ENCODE peak calls at places on chromosome 16, in five cellular contexts. Y, D, F, E and V are unnamed samples.

GRCh38 chr16:68786685-68787418 is 49.8 kb downstream of the CDH1 start:
- DNase-seq in F (no peak), Y (no peak), E (no peak), D (no peak), V (no peak)

GRCh38 chr16:54506691-54507090 is 220.1 kb upstream of the IRX3 start:
- DNase-seq in Y (no peak), F (no peak), E (no peak), D (peak), V (no peak)

GRCh38 chr16:28041615-28042014 is 21.9 kb downstream of the GSG1L start:
- DNase-seq in Y (no peak), E (no peak), D (no peak), F (no peak), V (no peak)

GRCh38 chr16:27317738-27318398 is 4.1 kb downstream of the IL4R start:
- DNase-seq in D (no peak), Y (no peak), E (no peak), F (no peak), V (no peak)

GRCh38 chr16:27364493-27365141 is 37.4 kb upstream of the IL21R start:
- DNase-seq in D (no peak), F (no peak), Y (no peak), E (no peak), V (no peak)

GRCh38 chr16:49809112-49809511 is 46.8 kb downstream of the ZNF423 start:
- DNase-seq in Y (no peak), D (peak), F (no peak), E (no peak), V (no peak)

GRCh38 chr16:72291531-72291981 is 119.6 kb upstream of the PMFBP1 start:
- DNase-seq in E (no peak), Y (no peak), F (no peak), D (no peak), V (no peak)

GRCh38 chr16:69885722-69886121 is 65.4 kb upstream of the CLEC18A start:
- DNase-seq in Y (no peak), E (no peak), D (no peak), F (no peak), V (no peak)

DNA sequence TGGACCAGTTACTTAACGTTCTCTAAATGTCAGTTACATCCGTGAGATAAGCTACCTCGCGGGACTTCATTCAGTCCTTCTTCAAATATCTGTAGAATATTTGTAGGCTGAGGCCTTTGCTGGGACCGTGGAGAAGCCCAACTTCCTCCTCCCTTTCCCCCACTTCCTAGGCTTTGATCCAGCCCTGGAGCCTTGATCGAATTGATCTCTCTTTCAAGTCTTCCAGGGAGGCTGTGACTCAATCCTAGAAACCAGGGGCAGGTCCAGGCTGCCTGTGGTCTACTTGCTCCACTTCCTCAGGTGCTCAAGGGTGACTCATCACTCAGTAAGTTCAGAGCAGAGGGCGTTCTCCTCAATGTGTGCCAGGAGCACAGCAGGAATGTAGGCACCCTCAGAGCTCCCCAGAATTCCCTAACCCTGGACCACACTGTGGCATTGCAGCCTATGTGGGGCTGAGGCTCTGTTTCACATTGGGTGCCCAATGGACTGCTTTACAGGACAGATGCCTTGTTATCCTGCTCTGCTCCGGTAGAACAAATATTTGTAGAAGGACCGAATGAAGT is 11.2 kb upstream of the CEP20 start:
- DNase-seq in Y (no peak), D (no peak), F (peak), E (peak), V (peak)
- TF ChIP-seq GABPA in Y (no peak), D (peak), F (no peak), E (no peak), V (no peak)

GRCh38 chr16:15811778-15812750 is 44.8 kb downstream of the MYH11 start:
- DNase-seq in D (no peak), Y (no peak), F (no peak), E (no peak), V (no peak)
- TF ChIP-seq GABPA in D (no peak), Y (no peak), F (no peak), E (no peak), V (no peak)

GRCh38 chr16:87541882-87542234 is 49.0 kb upstream of the ZCCHC14 start:
- DNase-seq in F (no peak), E (no peak), Y (no peak), D (no peak), V (no peak)
- TF ChIP-seq GABPA in F (no peak), E (no peak), Y (no peak), D (no peak), V (no peak)

GRCh38 chr16:1309888-1310831 is 724 bp downstream of the UBE2I start:
- DNase-seq in F (peak), D (peak), Y (no peak), E (no peak), V (no peak)
- TF ChIP-seq GABPA in F (peak), D (peak), Y (no peak), E (no peak), V (no peak)

GRCh38 chr16:65934443-65934842 is 432.0 kb upstream of the CDH5 start:
- DNase-seq in D (no peak), Y (no peak), F (no peak), E (no peak), V (no peak)

GRCh38 chr16:65938083-65938482 is 428.4 kb upstream of the CDH5 start:
- DNase-seq in F (no peak), D (no peak), E (no peak), Y (no peak), V (no peak)

GRCh38 chr16:65933703-65934102 is 432.8 kb upstream of the CDH5 start:
- DNase-seq in E (no peak), Y (no peak), F (no peak), D (no peak), V (no peak)

GRCh38 chr16:65937455-65937854 is 429.0 kb upstream of the CDH5 start:
- DNase-seq in E (no peak), D (no peak), Y (no peak), F (no peak), V (no peak)

DNA sequence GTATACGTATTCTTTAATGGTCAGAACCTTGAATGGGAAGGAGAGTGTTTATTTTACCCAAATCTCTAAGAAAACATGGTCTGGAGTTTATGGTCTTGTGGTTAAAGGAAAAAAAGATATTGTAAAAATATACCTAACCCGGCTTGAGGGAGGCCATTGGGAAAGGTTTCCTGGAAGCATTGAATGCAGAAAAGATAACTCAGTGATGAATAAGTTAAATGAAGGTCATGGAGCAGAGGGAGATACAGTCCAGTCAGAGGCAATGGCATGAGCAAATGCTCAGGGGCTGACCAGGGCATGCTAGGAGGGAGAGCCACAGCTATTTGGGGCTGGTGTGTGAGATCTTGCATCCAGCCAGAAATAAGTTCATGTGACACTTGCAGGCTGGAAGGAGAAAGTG is 430.4 kb upstream of the CDH5 start:
- DNase-seq in F (no peak), E (no peak), D (no peak), Y (no peak), V (no peak)
- TF ChIP-seq GABPA in F (no peak), E (no peak), D (no peak), Y (no peak), V (no peak)

GRCh38 chr16:30774367-30775130 is 12.4 kb downstream of the RNF40 start:
- DNase-seq in D (no peak), Y (no peak), F (no peak), E (no peak), V (no peak)
- TF ChIP-seq GABPA in D (no peak), Y (no peak), F (no peak), E (no peak), V (no peak)

DNA sequence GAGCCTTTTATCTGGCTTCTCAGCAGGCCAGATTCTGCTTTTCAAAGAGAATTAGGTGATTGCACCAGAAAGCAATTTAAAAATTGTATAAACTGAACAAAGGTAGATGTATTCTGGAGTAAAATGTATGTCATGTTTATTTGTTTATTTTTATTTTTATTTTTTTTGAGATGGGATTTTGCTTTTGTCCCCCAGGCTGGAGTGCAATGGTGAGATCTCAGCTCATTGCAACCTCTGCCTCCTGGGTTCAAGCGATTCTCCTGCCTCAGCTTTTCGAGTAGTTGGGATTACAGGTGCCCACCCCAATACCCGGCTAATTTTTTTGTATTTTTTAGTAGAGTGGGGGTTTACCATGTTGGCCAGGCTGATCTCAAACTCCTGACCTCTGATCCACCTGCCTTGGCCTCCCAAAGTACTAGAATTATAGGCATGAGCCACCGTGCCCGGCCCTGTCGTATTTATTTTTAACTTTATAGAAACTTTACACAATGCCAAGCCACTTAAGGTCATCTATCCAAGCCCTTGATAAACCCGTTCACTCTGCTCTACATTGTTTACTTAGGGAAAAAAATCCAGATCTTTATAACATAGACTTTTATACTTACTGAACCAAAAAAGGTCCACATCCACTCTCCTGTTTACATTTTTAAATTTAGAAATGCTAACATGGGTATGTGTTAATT is 22.7 kb upstream of the GOT2 start:
- DNase-seq in D (no peak), F (no peak), E (no peak), Y (no peak), V (no peak)
- TF ChIP-seq GABPA in D (no peak), F (no peak), E (no peak), Y (no peak), V (no peak)

GRCh38 chr16:56372013-56372634 is 53.2 kb downstream of the AMFR start:
- DNase-seq in F (no peak), D (no peak), E (no peak), Y (no peak), V (no peak)
- TF ChIP-seq GABPA in F (no peak), D (no peak), E (no peak), Y (no peak), V (no peak)

DNA sequence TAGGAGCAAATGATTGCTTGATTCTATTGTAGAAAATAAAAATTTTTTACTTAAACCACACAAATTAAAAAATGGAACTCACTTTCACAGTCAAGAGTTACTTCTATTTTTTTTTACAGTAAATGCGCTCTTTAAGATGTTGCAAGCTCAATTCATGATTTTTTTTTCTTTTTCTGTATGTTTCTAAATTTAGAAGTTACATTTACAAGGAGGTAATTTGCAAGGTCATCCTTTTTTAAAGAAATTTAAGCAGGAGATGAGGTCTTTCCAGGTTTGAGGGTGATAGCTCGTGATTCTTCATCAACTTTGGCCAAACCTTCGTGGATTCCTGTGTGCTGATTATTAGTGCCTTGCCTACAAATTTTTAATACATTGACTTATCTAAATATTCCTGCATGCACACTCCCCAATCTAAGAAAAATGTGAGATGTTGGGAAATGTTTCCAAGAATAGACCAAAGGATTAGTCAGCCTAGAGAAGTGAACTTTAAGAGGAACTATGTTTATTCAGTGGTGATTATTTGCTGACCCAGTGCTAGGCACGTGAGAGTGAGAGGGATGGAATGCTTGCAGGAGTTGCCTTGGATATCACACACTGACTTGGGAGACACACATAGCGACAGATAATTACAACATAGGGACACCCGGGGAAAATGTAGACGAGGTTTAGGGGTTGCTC is 429.8 kb downstream of the MAF start:
- DNase-seq in E (no peak), F (no peak), D (no peak), Y (no peak), V (no peak)
- TF ChIP-seq GABPA in E (no peak), F (no peak), D (no peak), Y (no peak), V (no peak)

GRCh38 chr16:23280483-23280967 is 21.6 kb upstream of the SCNN1B start:
- DNase-seq in D (no peak), E (no peak), F (no peak), Y (no peak), V (no peak)
- TF ChIP-seq GABPA in D (no peak), E (no peak), F (no peak), Y (no peak), V (no peak)